ENCODE peak calls at places on chromosomes 11 and 22, in five cellular contexts. Q is astrocyte of the cerebellum, P is transverse colon, V is WERI-Rb-1, Y is fibroblast of villous mesenchyme. M is an unnamed sample.

GRCh38 chr11:15568440-15568839 is 453.7 kb downstream of the INSC start:
- DNase-seq in Q (no peak), P (no peak), V (no peak), Y (no peak), M (no peak)

GRCh38 chr11:6799402-6799801 is at the start of gene OR6A2:
- DNase-seq in Q (no peak), P (no peak), V (no peak), Y (peak), M (no peak)

GRCh38 chr11:121535122-121535796 is 82.5 kb upstream of the SORL1-AS1 start:
- DNase-seq in Q (no peak), P (no peak), V (no peak), Y (no peak), M (no peak)

GRCh38 chr11:120536091-120536796 is 24.7 kb downstream of the GRIK4 start:
- DNase-seq in Q (no peak), P (no peak), V (no peak), Y (no peak), M (no peak)

GRCh38 chr11:121901853-121902252 is 214.2 kb downstream of the BLID start:
- DNase-seq in Q (no peak), P (no peak), V (no peak), Y (no peak), M (no peak)

GRCh38 chr11:118198370-118198769 is 21.9 kb upstream of the SCN2B start:
- DNase-seq in Q (no peak), P (peak), V (peak), Y (peak), M (peak)

GRCh38 chr11:19679952-19680823 is 32.4 kb upstream of the NAV2 start:
- DNase-seq in Q (peak), P (peak), V (no peak), Y (peak), M (peak)

GRCh38 chr22:46998346-46998745 is 235.9 kb downstream of the TBC1D22A start:
- DNase-seq in Q (no peak), P (no peak), V (no peak), Y (no peak), M (no peak)

GRCh38 chr22:25754527-25755202 is 12.7 kb downstream of the MYO18B start:
- DNase-seq in Q (peak), P (peak), V (no peak), Y (peak), M (peak)

DNA sequence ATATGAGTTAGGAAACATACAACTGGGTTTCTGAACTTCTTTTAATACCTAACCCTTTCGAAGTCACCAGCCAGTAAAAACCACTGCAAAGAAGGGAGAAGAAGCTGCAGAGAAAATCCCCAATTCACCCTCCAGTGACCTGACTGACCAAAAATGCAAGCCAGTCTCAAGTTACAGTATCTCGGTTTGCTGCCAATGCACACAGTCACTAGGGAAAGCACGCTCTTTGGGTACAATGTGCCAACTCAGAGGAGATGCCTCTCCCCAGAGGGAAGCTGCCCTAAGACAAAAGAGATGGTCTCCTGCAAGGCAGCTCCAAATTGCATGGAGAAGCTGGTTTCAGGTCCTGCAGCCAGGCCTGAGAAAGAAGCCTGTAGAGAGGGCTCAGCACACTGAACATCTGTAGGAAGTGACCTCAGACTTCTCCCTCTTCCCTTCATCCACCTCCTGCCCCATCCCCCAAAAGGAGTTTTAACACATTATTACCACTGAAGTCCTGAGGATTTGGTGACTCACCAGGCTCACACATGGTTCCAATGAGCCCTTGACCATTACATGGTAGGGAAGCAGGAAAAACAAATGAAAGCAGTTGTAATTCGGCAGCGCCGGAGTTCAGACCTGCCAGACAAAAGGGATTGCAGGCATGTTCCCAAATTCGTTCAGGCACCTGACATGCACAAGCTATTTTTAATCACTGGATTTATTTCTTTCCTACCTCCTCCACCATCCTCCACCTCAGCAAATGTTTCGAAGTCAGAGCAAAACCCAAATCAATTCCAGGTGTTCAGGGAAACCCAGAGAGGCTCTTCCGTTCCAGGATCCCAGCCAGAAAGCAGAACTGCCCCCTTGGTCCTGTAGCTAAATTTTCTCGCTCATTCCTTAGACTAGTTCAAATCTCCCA is 90.1 kb downstream of the ETS1 start:
- DNase-seq in Q (peak), P (no peak), V (no peak), Y (peak), M (peak)
- TF ChIP-seq CTCF in Q (no peak), P (no peak), V (no peak), Y (no peak), M (no peak)

GRCh38 chr11:113014262-113014661 is 53.0 kb downstream of the NCAM1 start:
- DNase-seq in Q (no peak), P (no peak), V (peak), Y (peak), M (no peak)
- TF ChIP-seq CTCF in Q (no peak), P (no peak), V (peak), Y (no peak), M (no peak)

DNA sequence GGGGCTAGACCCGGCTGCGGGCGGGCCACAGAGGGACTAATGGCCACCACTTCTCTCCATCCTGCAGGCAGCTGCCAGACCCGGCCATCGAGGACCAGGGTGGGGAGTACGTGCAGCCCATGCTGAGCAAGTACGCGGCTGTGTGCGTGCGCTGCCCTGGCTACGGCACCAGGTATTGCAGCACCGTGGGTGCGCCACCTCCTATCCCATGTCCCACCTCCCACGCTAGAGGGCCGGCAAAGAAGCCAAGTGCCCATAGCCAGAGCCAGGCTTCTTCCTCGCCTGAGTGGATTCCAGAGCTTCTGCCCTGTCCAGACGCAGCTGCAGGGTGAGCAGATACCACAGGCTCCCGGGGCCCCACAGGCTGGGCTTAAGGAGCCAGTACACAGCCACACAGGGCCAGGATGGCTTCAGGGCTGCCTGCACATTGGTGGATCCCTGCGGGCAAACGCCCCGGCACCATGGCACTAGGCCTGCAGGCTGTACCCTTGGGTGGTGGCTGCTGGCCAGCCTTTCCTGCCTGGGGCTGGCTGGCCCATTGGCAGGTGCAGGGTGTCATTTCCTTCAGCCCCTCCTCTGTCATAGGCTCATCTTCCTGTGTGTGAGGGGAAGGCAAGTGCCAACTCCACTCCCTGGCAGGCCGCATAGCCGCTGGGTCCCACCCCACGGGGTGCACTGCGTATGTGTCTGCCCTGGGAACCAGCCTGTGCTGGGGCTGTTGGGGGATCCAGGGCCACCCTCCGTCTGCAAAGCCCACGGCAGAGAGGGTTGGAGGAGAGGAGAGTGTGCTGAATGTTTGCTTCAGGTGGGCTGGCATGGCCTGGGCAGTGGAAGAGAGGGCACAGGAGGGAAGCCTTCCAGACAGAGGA is 16.5 kb upstream of the DGCR8 start:
- DNase-seq in Q (no peak), P (no peak), V (no peak), Y (no peak), M (no peak)
- TF ChIP-seq CTCF in Q (no peak), P (no peak), V (peak), Y (no peak), M (no peak)

DNA sequence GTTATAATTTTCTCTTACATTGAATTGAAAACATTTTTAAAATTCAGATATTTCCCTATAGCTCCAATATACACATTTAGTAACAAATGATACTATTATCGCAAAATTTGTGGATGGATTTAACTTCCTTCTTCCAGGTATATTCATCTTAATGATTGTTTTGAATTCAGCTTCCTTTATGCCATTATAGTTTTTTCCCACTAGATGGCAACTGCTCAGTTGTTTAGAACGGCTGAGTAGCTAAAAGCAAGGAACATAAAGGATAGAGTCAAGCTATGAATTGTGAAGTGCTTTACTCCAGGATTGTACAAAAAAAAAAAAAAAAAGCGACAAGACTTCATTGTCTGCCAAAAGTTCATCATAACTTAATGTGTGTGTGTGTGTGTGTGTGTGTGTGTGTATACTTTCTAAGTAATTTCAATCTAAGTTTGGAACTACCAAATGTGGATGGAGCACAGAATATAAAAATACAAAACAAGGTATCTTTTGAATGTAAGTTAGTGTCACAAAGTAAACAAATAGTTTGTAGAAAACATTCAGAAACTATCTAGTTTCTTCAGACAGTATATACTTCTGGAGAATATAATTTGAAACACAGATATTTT is 846.4 kb downstream of the DLG2 start:
- DNase-seq in Q (peak), P (no peak), V (no peak), Y (peak), M (no peak)
- TF ChIP-seq CTCF in Q (peak), P (peak), V (peak), Y (peak), M (peak)

GRCh38 chr11:10891321-10891720 is 33.5 kb upstream of the ZBED5 start:
- DNase-seq in Q (no peak), P (no peak), V (no peak), Y (no peak), M (no peak)

GRCh38 chr11:10894666-10895065 is 36.8 kb upstream of the ZBED5 start:
- DNase-seq in Q (no peak), P (no peak), V (no peak), Y (no peak), M (no peak)

GRCh38 chr11:10895285-10895684 is 37.4 kb upstream of the ZBED5 start:
- DNase-seq in Q (no peak), P (no peak), V (no peak), Y (no peak), M (no peak)

GRCh38 chr11:10892250-10892649 is 34.4 kb upstream of the ZBED5 start:
- DNase-seq in Q (no peak), P (no peak), V (no peak), Y (no peak), M (no peak)

GRCh38 chr11:10893713-10894112 is 35.9 kb upstream of the ZBED5 start:
- DNase-seq in Q (no peak), P (no peak), V (no peak), Y (peak), M (no peak)
- TF ChIP-seq CTCF in Q (no peak), P (peak), V (no peak), Y (peak), M (peak)

DNA sequence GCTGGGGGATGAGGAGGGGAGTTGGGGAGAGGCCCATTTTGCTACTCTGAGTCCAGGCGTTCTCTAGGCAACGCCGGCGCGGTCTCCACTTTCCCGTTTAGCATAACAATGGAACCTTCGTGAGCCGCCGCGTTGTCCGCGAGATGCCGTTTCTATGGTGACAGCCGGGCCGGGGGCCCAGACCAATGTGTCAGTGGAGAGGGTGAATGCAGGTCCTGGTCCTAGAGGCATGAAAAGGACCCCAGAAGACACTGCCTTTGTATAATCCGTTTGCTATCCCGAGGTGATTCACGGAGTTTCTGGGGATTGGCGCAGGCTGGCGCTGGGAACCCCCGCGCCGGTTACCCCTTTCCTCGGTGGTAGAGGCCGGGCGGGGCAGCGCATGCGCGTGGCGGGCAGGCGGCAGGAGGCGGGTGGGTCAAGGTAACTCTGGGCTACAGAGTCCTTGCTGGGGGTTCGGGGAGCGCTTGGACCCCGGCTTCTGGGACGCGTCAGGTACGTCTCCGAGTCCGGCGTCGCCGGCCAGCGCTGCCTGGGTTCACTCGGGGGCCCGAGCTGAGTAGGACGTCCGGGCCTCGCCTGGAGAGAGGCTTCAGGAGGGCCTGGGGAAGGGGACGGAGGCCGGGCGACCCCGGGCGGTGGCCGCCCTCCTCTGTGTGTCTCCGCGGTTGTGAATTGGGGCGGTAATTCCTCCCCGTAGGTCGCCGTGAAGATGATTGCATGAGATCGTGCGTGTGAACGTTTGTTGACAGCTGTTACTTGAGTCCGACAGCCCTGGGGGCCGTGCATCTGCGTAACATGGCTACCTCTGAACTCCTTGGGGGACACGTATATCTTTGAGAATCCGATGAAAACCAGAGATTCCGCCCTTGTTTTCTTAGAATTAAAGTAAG is at the start of the genes CBY1 and FAM227A:
- DNase-seq in Q (peak), P (peak), V (peak), Y (peak), M (peak)
- TF ChIP-seq CTCF in Q (no peak), P (no peak), V (peak), Y (no peak), M (no peak)